ENCODE peak calls at places on chromosomes 11 and 22, in ten cellular contexts. One of them, this sample, is unnamed.

GRCh38 chr11:130775306-130776043 is 140.8 kb downstream of the SNX19 start:
- DNase-seq in brain microvascular endothelial cell: peak; percentile 58
- DNase-seq in head of caudate nucleus: no peak
- DNase-seq in stimulated activated CD4-positive, alpha-beta T cell treated with anti-CD3 and anti-CD28 coated beads, Interleukin-12 subunit alpha, Interleukin-12 subunit beta, amount 100 ng/mL, for 48 hours: no peak
- DNase-seq in NCI-H1930: no peak
- DNase-seq in body of pancreas: no peak
- DNase-seq in T-helper 2 cell: no peak
- DNase-seq in MV-4-11: no peak
- DNase-seq in iris pigment epithelial cell: peak; percentile 63
- DNase-seq in substantia nigra: no peak
- DNase-seq in this sample: no peak

GRCh38 chr11:115500547-115501503 is 3.4 kb downstream of the CADM1 start:
- DNase-seq in brain microvascular endothelial cell: no peak
- DNase-seq in head of caudate nucleus: peak; percentile 12
- DNase-seq in stimulated activated CD4-positive, alpha-beta T cell treated with anti-CD3 and anti-CD28 coated beads, Interleukin-12 subunit alpha, Interleukin-12 subunit beta, amount 100 ng/mL, for 48 hours: no peak
- DNase-seq in NCI-H1930: peak; percentile 81
- DNase-seq in body of pancreas: no peak
- DNase-seq in T-helper 2 cell: no peak
- DNase-seq in MV-4-11: peak; percentile 28
- DNase-seq in iris pigment epithelial cell: no peak
- DNase-seq in substantia nigra: peak; percentile 22
- DNase-seq in this sample: no peak

GRCh38 chr11:65436412-65437032 is 13.9 kb downstream of the NEAT1 start:
- DNase-seq in brain microvascular endothelial cell: peak; percentile 21
- DNase-seq in head of caudate nucleus: no peak
- DNase-seq in stimulated activated CD4-positive, alpha-beta T cell treated with anti-CD3 and anti-CD28 coated beads, Interleukin-12 subunit alpha, Interleukin-12 subunit beta, amount 100 ng/mL, for 48 hours: no peak
- DNase-seq in NCI-H1930: no peak
- DNase-seq in body of pancreas: no peak
- DNase-seq in T-helper 2 cell: no peak
- DNase-seq in MV-4-11: no peak
- DNase-seq in iris pigment epithelial cell: peak; percentile 33
- DNase-seq in substantia nigra: no peak
- DNase-seq in this sample: peak; percentile 58

GRCh38 chr11:120212926-120213325 is 2.1 kb downstream of the OAF start:
- DNase-seq in brain microvascular endothelial cell: no peak
- DNase-seq in head of caudate nucleus: no peak
- DNase-seq in stimulated activated CD4-positive, alpha-beta T cell treated with anti-CD3 and anti-CD28 coated beads, Interleukin-12 subunit alpha, Interleukin-12 subunit beta, amount 100 ng/mL, for 48 hours: no peak
- DNase-seq in NCI-H1930: no peak
- DNase-seq in body of pancreas: no peak
- DNase-seq in T-helper 2 cell: no peak
- DNase-seq in MV-4-11: no peak
- DNase-seq in iris pigment epithelial cell: no peak
- DNase-seq in substantia nigra: no peak
- DNase-seq in this sample: no peak

GRCh38 chr11:70448983-70449567 is 50.7 kb downstream of the CTTN start:
- DNase-seq in brain microvascular endothelial cell: no peak
- DNase-seq in head of caudate nucleus: no peak
- DNase-seq in stimulated activated CD4-positive, alpha-beta T cell treated with anti-CD3 and anti-CD28 coated beads, Interleukin-12 subunit alpha, Interleukin-12 subunit beta, amount 100 ng/mL, for 48 hours: peak; percentile 9
- DNase-seq in NCI-H1930: no peak
- DNase-seq in body of pancreas: no peak
- DNase-seq in T-helper 2 cell: no peak
- DNase-seq in MV-4-11: peak; percentile 53
- DNase-seq in iris pigment epithelial cell: no peak
- DNase-seq in substantia nigra: no peak
- DNase-seq in this sample: no peak

GRCh38 chr22:48334971-48335370 is 1492.7 kb downstream of the BRD1 start:
- DNase-seq in brain microvascular endothelial cell: no peak
- DNase-seq in head of caudate nucleus: no peak
- DNase-seq in stimulated activated CD4-positive, alpha-beta T cell treated with anti-CD3 and anti-CD28 coated beads, Interleukin-12 subunit alpha, Interleukin-12 subunit beta, amount 100 ng/mL, for 48 hours: no peak
- DNase-seq in NCI-H1930: no peak
- DNase-seq in body of pancreas: no peak
- DNase-seq in T-helper 2 cell: no peak
- DNase-seq in MV-4-11: no peak
- DNase-seq in iris pigment epithelial cell: no peak
- DNase-seq in substantia nigra: no peak
- DNase-seq in this sample: no peak

GRCh38 chr11:128840137-128840536 is 27.0 kb downstream of the KCNJ1 start:
- DNase-seq in brain microvascular endothelial cell: no peak
- DNase-seq in head of caudate nucleus: no peak
- DNase-seq in stimulated activated CD4-positive, alpha-beta T cell treated with anti-CD3 and anti-CD28 coated beads, Interleukin-12 subunit alpha, Interleukin-12 subunit beta, amount 100 ng/mL, for 48 hours: no peak
- DNase-seq in NCI-H1930: no peak
- DNase-seq in body of pancreas: no peak
- DNase-seq in T-helper 2 cell: peak; percentile 37
- DNase-seq in MV-4-11: no peak
- DNase-seq in iris pigment epithelial cell: peak; percentile 13
- DNase-seq in substantia nigra: no peak
- DNase-seq in this sample: no peak

GRCh38 chr11:6926208-6927029 is at the start of gene ZNF215:
- DNase-seq in brain microvascular endothelial cell: peak; percentile 83
- DNase-seq in head of caudate nucleus: peak; percentile 73
- DNase-seq in stimulated activated CD4-positive, alpha-beta T cell treated with anti-CD3 and anti-CD28 coated beads, Interleukin-12 subunit alpha, Interleukin-12 subunit beta, amount 100 ng/mL, for 48 hours: peak; percentile 25
- DNase-seq in NCI-H1930: peak; percentile 86
- DNase-seq in body of pancreas: peak; percentile 85
- DNase-seq in T-helper 2 cell: peak; percentile 54
- DNase-seq in MV-4-11: peak; percentile 58
- DNase-seq in iris pigment epithelial cell: peak; percentile 84
- DNase-seq in substantia nigra: no peak
- DNase-seq in this sample: peak; percentile 69

GRCh38 chr22:44981857-44982256 is 27.9 kb downstream of the PHF21B start:
- DNase-seq in brain microvascular endothelial cell: no peak
- DNase-seq in head of caudate nucleus: no peak
- DNase-seq in stimulated activated CD4-positive, alpha-beta T cell treated with anti-CD3 and anti-CD28 coated beads, Interleukin-12 subunit alpha, Interleukin-12 subunit beta, amount 100 ng/mL, for 48 hours: no peak
- DNase-seq in NCI-H1930: no peak
- DNase-seq in body of pancreas: no peak
- DNase-seq in T-helper 2 cell: no peak
- DNase-seq in MV-4-11: no peak
- DNase-seq in iris pigment epithelial cell: no peak
- DNase-seq in substantia nigra: no peak
- DNase-seq in this sample: no peak

GRCh38 chr11:393219-394033 is 583 bp upstream of the PKP3 start:
- DNase-seq in brain microvascular endothelial cell: peak; percentile 62
- DNase-seq in head of caudate nucleus: peak; percentile 59
- DNase-seq in stimulated activated CD4-positive, alpha-beta T cell treated with anti-CD3 and anti-CD28 coated beads, Interleukin-12 subunit alpha, Interleukin-12 subunit beta, amount 100 ng/mL, for 48 hours: no peak
- DNase-seq in NCI-H1930: no peak
- DNase-seq in body of pancreas: no peak
- DNase-seq in T-helper 2 cell: no peak
- DNase-seq in MV-4-11: no peak
- DNase-seq in iris pigment epithelial cell: peak; percentile 83
- DNase-seq in substantia nigra: no peak
- DNase-seq in this sample: no peak

GRCh38 chr11:110710520-110711381 is 1.5 kb downstream of the ARHGAP20 start:
- DNase-seq in brain microvascular endothelial cell: no peak
- DNase-seq in head of caudate nucleus: peak; percentile 66
- DNase-seq in stimulated activated CD4-positive, alpha-beta T cell treated with anti-CD3 and anti-CD28 coated beads, Interleukin-12 subunit alpha, Interleukin-12 subunit beta, amount 100 ng/mL, for 48 hours: no peak
- DNase-seq in NCI-H1930: no peak
- DNase-seq in body of pancreas: peak; percentile 53
- DNase-seq in T-helper 2 cell: no peak
- DNase-seq in MV-4-11: no peak
- DNase-seq in iris pigment epithelial cell: peak; percentile 74
- DNase-seq in substantia nigra: no peak
- DNase-seq in this sample: peak; percentile 75

GRCh38 chr11:65014146-65014960 is at the start of gene ARL2:
- DNase-seq in brain microvascular endothelial cell: no peak
- DNase-seq in head of caudate nucleus: peak; percentile 56
- DNase-seq in stimulated activated CD4-positive, alpha-beta T cell treated with anti-CD3 and anti-CD28 coated beads, Interleukin-12 subunit alpha, Interleukin-12 subunit beta, amount 100 ng/mL, for 48 hours: peak; percentile 70
- DNase-seq in NCI-H1930: no peak
- DNase-seq in body of pancreas: no peak
- DNase-seq in T-helper 2 cell: peak; percentile 52
- DNase-seq in MV-4-11: no peak
- DNase-seq in iris pigment epithelial cell: peak; percentile 29
- DNase-seq in substantia nigra: peak; percentile 91
- DNase-seq in this sample: no peak

GRCh38 chr22:24029304-24029703 is 18.2 kb downstream of the CABIN1 start:
- DNase-seq in brain microvascular endothelial cell: no peak
- DNase-seq in head of caudate nucleus: no peak
- DNase-seq in stimulated activated CD4-positive, alpha-beta T cell treated with anti-CD3 and anti-CD28 coated beads, Interleukin-12 subunit alpha, Interleukin-12 subunit beta, amount 100 ng/mL, for 48 hours: no peak
- DNase-seq in NCI-H1930: no peak
- DNase-seq in body of pancreas: no peak
- DNase-seq in T-helper 2 cell: no peak
- DNase-seq in MV-4-11: no peak
- DNase-seq in iris pigment epithelial cell: no peak
- DNase-seq in substantia nigra: no peak
- DNase-seq in this sample: no peak

GRCh38 chr11:74366576-74366975 is 31.7 kb downstream of the PGM2L1 start:
- DNase-seq in brain microvascular endothelial cell: peak; percentile 69
- DNase-seq in head of caudate nucleus: no peak
- DNase-seq in stimulated activated CD4-positive, alpha-beta T cell treated with anti-CD3 and anti-CD28 coated beads, Interleukin-12 subunit alpha, Interleukin-12 subunit beta, amount 100 ng/mL, for 48 hours: no peak
- DNase-seq in NCI-H1930: no peak
- DNase-seq in body of pancreas: no peak
- DNase-seq in T-helper 2 cell: no peak
- DNase-seq in MV-4-11: no peak
- DNase-seq in iris pigment epithelial cell: peak; percentile 86
- DNase-seq in substantia nigra: no peak
- DNase-seq in this sample: no peak

GRCh38 chr22:32904044-32904443 is 102.5 kb downstream of the TIMP3 start:
- DNase-seq in brain microvascular endothelial cell: peak; percentile 42
- DNase-seq in head of caudate nucleus: peak; percentile 21
- DNase-seq in stimulated activated CD4-positive, alpha-beta T cell treated with anti-CD3 and anti-CD28 coated beads, Interleukin-12 subunit alpha, Interleukin-12 subunit beta, amount 100 ng/mL, for 48 hours: peak; percentile 8
- DNase-seq in NCI-H1930: peak; percentile 23
- DNase-seq in body of pancreas: peak; percentile 33
- DNase-seq in T-helper 2 cell: peak; percentile 6
- DNase-seq in MV-4-11: no peak
- DNase-seq in iris pigment epithelial cell: peak; percentile 34
- DNase-seq in substantia nigra: no peak
- DNase-seq in this sample: no peak

GRCh38 chr11:520428-521178 is 13.6 kb upstream of the RNH1 start:
- DNase-seq in brain microvascular endothelial cell: no peak
- DNase-seq in head of caudate nucleus: no peak
- DNase-seq in stimulated activated CD4-positive, alpha-beta T cell treated with anti-CD3 and anti-CD28 coated beads, Interleukin-12 subunit alpha, Interleukin-12 subunit beta, amount 100 ng/mL, for 48 hours: no peak
- DNase-seq in NCI-H1930: no peak
- DNase-seq in body of pancreas: no peak
- DNase-seq in T-helper 2 cell: no peak
- DNase-seq in MV-4-11: no peak
- DNase-seq in iris pigment epithelial cell: no peak
- DNase-seq in substantia nigra: no peak
- DNase-seq in this sample: peak; percentile 58

GRCh38 chr11:1825039-1825740 is 9.6 kb upstream of the SYT8 start:
- DNase-seq in brain microvascular endothelial cell: no peak
- DNase-seq in head of caudate nucleus: no peak
- DNase-seq in stimulated activated CD4-positive, alpha-beta T cell treated with anti-CD3 and anti-CD28 coated beads, Interleukin-12 subunit alpha, Interleukin-12 subunit beta, amount 100 ng/mL, for 48 hours: no peak
- DNase-seq in NCI-H1930: no peak
- DNase-seq in body of pancreas: peak; percentile 80
- DNase-seq in T-helper 2 cell: no peak
- DNase-seq in MV-4-11: peak; percentile 57
- DNase-seq in iris pigment epithelial cell: no peak
- DNase-seq in substantia nigra: no peak
- DNase-seq in this sample: peak; percentile 84

GRCh38 chr11:85867751-85868150 is 12.6 kb downstream of the CCDC83 start:
- DNase-seq in brain microvascular endothelial cell: peak; percentile 43
- DNase-seq in head of caudate nucleus: no peak
- DNase-seq in stimulated activated CD4-positive, alpha-beta T cell treated with anti-CD3 and anti-CD28 coated beads, Interleukin-12 subunit alpha, Interleukin-12 subunit beta, amount 100 ng/mL, for 48 hours: no peak
- DNase-seq in NCI-H1930: no peak
- DNase-seq in body of pancreas: no peak
- DNase-seq in T-helper 2 cell: no peak
- DNase-seq in MV-4-11: no peak
- DNase-seq in iris pigment epithelial cell: no peak
- DNase-seq in substantia nigra: no peak
- DNase-seq in this sample: no peak

GRCh38 chr11:75344761-75345454 is 6.6 kb downstream of the ARRB1 start:
- DNase-seq in brain microvascular endothelial cell: no peak
- DNase-seq in head of caudate nucleus: no peak
- DNase-seq in stimulated activated CD4-positive, alpha-beta T cell treated with anti-CD3 and anti-CD28 coated beads, Interleukin-12 subunit alpha, Interleukin-12 subunit beta, amount 100 ng/mL, for 48 hours: no peak
- DNase-seq in NCI-H1930: no peak
- DNase-seq in body of pancreas: no peak
- DNase-seq in T-helper 2 cell: no peak
- DNase-seq in MV-4-11: no peak
- DNase-seq in iris pigment epithelial cell: no peak
- DNase-seq in substantia nigra: no peak
- DNase-seq in this sample: no peak

GRCh38 chr11:67270256-67271211 is 4.3 kb downstream of the GRK2 start:
- DNase-seq in brain microvascular endothelial cell: no peak
- DNase-seq in head of caudate nucleus: no peak
- DNase-seq in stimulated activated CD4-positive, alpha-beta T cell treated with anti-CD3 and anti-CD28 coated beads, Interleukin-12 subunit alpha, Interleukin-12 subunit beta, amount 100 ng/mL, for 48 hours: no peak
- DNase-seq in NCI-H1930: no peak
- DNase-seq in body of pancreas: peak; percentile 50
- DNase-seq in T-helper 2 cell: peak; percentile 42
- DNase-seq in MV-4-11: peak; percentile 76
- DNase-seq in iris pigment epithelial cell: no peak
- DNase-seq in substantia nigra: no peak
- DNase-seq in this sample: peak; percentile 72

GRCh38 chr11:749731-750130 is 2.5 kb downstream of the TALDO1 start:
- DNase-seq in brain microvascular endothelial cell: no peak
- DNase-seq in head of caudate nucleus: no peak
- DNase-seq in stimulated activated CD4-positive, alpha-beta T cell treated with anti-CD3 and anti-CD28 coated beads, Interleukin-12 subunit alpha, Interleukin-12 subunit beta, amount 100 ng/mL, for 48 hours: no peak
- DNase-seq in NCI-H1930: no peak
- DNase-seq in body of pancreas: no peak
- DNase-seq in T-helper 2 cell: no peak
- DNase-seq in MV-4-11: peak; percentile 65
- DNase-seq in iris pigment epithelial cell: no peak
- DNase-seq in substantia nigra: no peak
- DNase-seq in this sample: no peak

GRCh38 chr11:129590753-129591475 is 215.3 kb downstream of the BARX2 start:
- DNase-seq in brain microvascular endothelial cell: no peak
- DNase-seq in head of caudate nucleus: no peak
- DNase-seq in stimulated activated CD4-positive, alpha-beta T cell treated with anti-CD3 and anti-CD28 coated beads, Interleukin-12 subunit alpha, Interleukin-12 subunit beta, amount 100 ng/mL, for 48 hours: no peak
- DNase-seq in NCI-H1930: no peak
- DNase-seq in body of pancreas: no peak
- DNase-seq in T-helper 2 cell: no peak
- DNase-seq in MV-4-11: no peak
- DNase-seq in iris pigment epithelial cell: no peak
- DNase-seq in substantia nigra: no peak
- DNase-seq in this sample: no peak